ENCODE peak calls at places on chromosome 19, in four cellular contexts. U is neuronal stem cell, Z is IMR-90, O is mesendoderm. H is an unnamed sample.

GRCh38 chr19:17325881-17326594 is 8.6 kb downstream of the ANO8 start:
- DNase-seq in Z (no peak), O (no peak), U (no peak), H (no peak)

GRCh38 chr19:46944918-46945628 is 74.6 kb upstream of the NPAS1 start:
- DNase-seq in U (peak), O (peak), Z (peak), H (peak)

GRCh38 chr19:30227071-30227621 is 145.0 kb upstream of the ZNF536 start:
- DNase-seq in O (peak), Z (no peak), U (no peak), H (no peak)

GRCh38 chr19:49436381-49437017 is 4.8 kb downstream of the SLC17A7 start:
- DNase-seq in U (no peak), O (peak), Z (no peak), H (peak)

GRCh38 chr19:947707-948533 is 22.1 kb downstream of the ARID3A start:
- DNase-seq in Z (no peak), O (no peak), U (no peak), H (no peak)

GRCh38 chr19:52992109-52993004 is 21.4 kb upstream of the ERVV-1 start:
- DNase-seq in U (no peak), O (peak), Z (no peak), H (peak)

GRCh38 chr19:36255316-36255715 is 40.4 kb downstream of the ZNF146 start:
- DNase-seq in Z (no peak), U (no peak), O (no peak), H (no peak)

GRCh38 chr19:54137913-54138776 is 583 bp downstream of the CNOT3 start:
- DNase-seq in O (peak), Z (no peak), U (no peak), H (no peak)

GRCh38 chr19:4624733-4625362 is 14.5 kb upstream of the TNFAIP8L1 start:
- DNase-seq in U (no peak), Z (peak), O (peak), H (peak)

GRCh38 chr19:44954649-44955499 is at the start of gene CLPTM1:
- DNase-seq in Z (peak), U (peak), O (peak), H (peak)
- H3K23ac ChIP-seq in Z (peak), U (peak), O (peak), H (no peak)

GRCh38 chr19:40348125-40348913 is at the start of the genes C19orf47 and PLD3:
- DNase-seq in O (peak), U (peak), Z (peak), H (peak)
- H3K23ac ChIP-seq in O (no peak), U (peak), Z (peak), H (no peak)

DNA sequence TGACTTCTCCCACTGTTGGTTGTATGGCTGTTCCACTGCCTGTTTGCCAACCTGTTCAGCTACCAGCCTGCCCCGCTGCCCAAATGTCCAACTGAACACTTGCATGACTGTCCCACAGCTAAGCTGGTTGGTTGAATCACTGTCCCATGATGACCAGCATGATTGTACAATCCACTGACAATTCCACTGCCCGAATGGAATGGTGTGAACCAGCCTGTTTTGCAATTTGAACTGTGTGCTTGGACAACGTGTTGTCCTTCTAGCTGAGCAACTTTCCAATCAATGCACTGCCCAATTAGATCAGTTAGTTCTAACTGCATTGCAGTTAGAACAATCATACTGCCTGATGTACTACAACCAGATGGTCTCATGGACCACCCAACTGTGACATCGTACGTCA is 8.7 kb downstream of the ADAMTS10 start:
- DNase-seq in O (no peak), Z (no peak), U (no peak), H (no peak)
- H3K23ac ChIP-seq in O (no peak), Z (no peak), U (no peak), H (no peak)

GRCh38 chr19:55549500-55550320 is 4.4 kb upstream of the SBK3 start:
- DNase-seq in O (peak), Z (peak), U (peak), H (peak)
- H3K23ac ChIP-seq in O (no peak), Z (peak), U (peak), H (no peak)

GRCh38 chr19:33638167-33639033 is 16.6 kb downstream of the CHST8 start:
- DNase-seq in Z (no peak), O (no peak), U (no peak), H (peak)
- H3K23ac ChIP-seq in Z (no peak), O (peak), U (no peak), H (no peak)

GRCh38 chr19:13163609-13164364 is 13.6 kb downstream of the IER2 start:
- DNase-seq in O (peak), Z (peak), U (peak), H (peak)

GRCh38 chr19:13165091-13165997 is 15.1 kb downstream of the IER2 start:
- DNase-seq in O (peak), Z (no peak), U (no peak), H (no peak)

GRCh38 chr19:13162749-13163608 is 12.8 kb downstream of the IER2 start:
- DNase-seq in U (peak), Z (peak), O (peak), H (peak)

GRCh38 chr19:13160557-13160956 is 10.3 kb downstream of the IER2 start:
- DNase-seq in O (no peak), U (no peak), Z (peak), H (no peak)

GRCh38 chr19:13164370-13165090 is 14.3 kb downstream of the IER2 start:
- DNase-seq in O (peak), U (peak), Z (peak), H (peak)
- H3K23ac ChIP-seq in O (peak), U (peak), Z (peak), H (no peak)

H was measured in H9.